ENCODE peak calls at places on chromosomes 12 and 14, in four cellular contexts. One of them, this sample, is unnamed.

GRCh38 chr14:69241577-69241976 is 18.4 kb upstream of the GALNT16 start:
- DNase-seq in T47D: no peak
- DNase-seq in psoas muscle: no peak
- DNase-seq in cardiac fibroblast: no peak
- DNase-seq in this sample: no peak

GRCh38 chr12:108196921-108197320 is 67.8 kb downstream of the WSCD2 start:
- DNase-seq in cardiac fibroblast: no peak
- DNase-seq in T47D: no peak
- DNase-seq in psoas muscle: no peak
- DNase-seq in this sample: no peak

GRCh38 chr14:74457511-74457910 is 31.5 kb upstream of the SYNDIG1L start:
- DNase-seq in cardiac fibroblast: no peak
- DNase-seq in psoas muscle: no peak
- DNase-seq in T47D: no peak
- DNase-seq in this sample: no peak

GRCh38 chr12:47004634-47005033 is 74.8 kb upstream of the PCED1B start:
- DNase-seq in psoas muscle: no peak
- DNase-seq in T47D: no peak
- DNase-seq in cardiac fibroblast: peak
- DNase-seq in this sample: no peak

GRCh38 chr12:131894313-131894860 is at the start of gene ULK1:
- DNase-seq in cardiac fibroblast: peak
- DNase-seq in psoas muscle: peak
- DNase-seq in T47D: peak
- DNase-seq in this sample: peak

GRCh38 chr14:89845346-89845745 is 109.2 kb downstream of the EFCAB11 start:
- DNase-seq in T47D: no peak
- DNase-seq in cardiac fibroblast: peak
- DNase-seq in psoas muscle: no peak
- DNase-seq in this sample: no peak

GRCh38 chr14:32224731-32225377 is 21.8 kb upstream of the RNU6-8 start:
- DNase-seq in cardiac fibroblast: peak
- DNase-seq in psoas muscle: peak
- DNase-seq in T47D: peak
- DNase-seq in this sample: no peak

GRCh38 chr12:12902036-12902435 is 10.7 kb downstream of the GPRC5A start:
- DNase-seq in cardiac fibroblast: peak
- DNase-seq in psoas muscle: no peak
- DNase-seq in T47D: no peak
- DNase-seq in this sample: no peak

GRCh38 chr12:3973269-3973884 is 100.2 kb upstream of the PARP11 start:
- DNase-seq in cardiac fibroblast: no peak
- DNase-seq in T47D: no peak
- DNase-seq in psoas muscle: no peak
- DNase-seq in this sample: no peak

GRCh38 chr14:35631071-35631805 is 97.3 kb downstream of the INSM2 start:
- DNase-seq in cardiac fibroblast: no peak
- DNase-seq in T47D: no peak
- DNase-seq in psoas muscle: no peak
- DNase-seq in this sample: no peak

GRCh38 chr14:52733824-52734223 is 3.9 kb downstream of the STYX start:
- DNase-seq in psoas muscle: no peak
- DNase-seq in cardiac fibroblast: no peak
- DNase-seq in T47D: no peak
- DNase-seq in this sample: no peak

This sample was measured in prostate gland.